ENCODE peak calls at places on chromosomes 1 and 21, in five cellular contexts. K, Q, H, X and D are unnamed samples.

GRCh38 chr1:234545512-234546386 is 64.2 kb downstream of the IRF2BP2 start:
- DNase-seq in Q (no peak), X (no peak), H (peak), K (no peak), D (peak)

GRCh38 chr1:47686731-47687617 is 249.1 kb downstream of the FOXD2 start:
- DNase-seq in Q (no peak), H (peak), K (no peak), X (no peak), D (no peak)

GRCh38 chr1:107739183-107739582 is 225.8 kb downstream of the VAV3 start:
- DNase-seq in K (no peak), X (no peak), H (no peak), Q (no peak), D (no peak)

GRCh38 chr1:216111842-216112241 is 311.4 kb downstream of the USH2A start:
- DNase-seq in H (no peak), Q (no peak), K (no peak), X (no peak), D (no peak)

GRCh38 chr1:27961646-27962221 is 2.0 kb downstream of the XKR8 start:
- DNase-seq in H (no peak), X (no peak), Q (no peak), K (no peak), D (no peak)

GRCh38 chr1:201964266-201964665 is 9.0 kb downstream of the TIMM17A start:
- DNase-seq in Q (no peak), H (no peak), K (no peak), X (peak), D (no peak)

GRCh38 chr1:18945401-18945849 is 11.1 kb downstream of the IFFO2 start:
- DNase-seq in H (peak), K (no peak), X (no peak), Q (no peak), D (peak)

GRCh38 chr1:9849691-9850441 is 26.1 kb upstream of the CLSTN1 start:
- DNase-seq in X (no peak), H (peak), K (no peak), Q (no peak), D (no peak)

GRCh38 chr1:186967659-186968394 is 139.1 kb downstream of the PLA2G4A start:
- DNase-seq in Q (no peak), X (no peak), H (no peak), K (no peak), D (no peak)

GRCh38 chr1:161887724-161888287 is 121.7 kb downstream of the ATF6 start:
- DNase-seq in H (no peak), K (no peak), X (no peak), Q (no peak), D (no peak)

GRCh38 chr1:28139033-28139712 is 37.3 kb downstream of the PTAFR start:
- DNase-seq in Q (no peak), X (no peak), K (no peak), H (no peak), D (no peak)

GRCh38 chr1:205578780-205579571 is 52.8 kb downstream of the ELK4 start:
- DNase-seq in H (no peak), Q (no peak), X (no peak), K (no peak), D (no peak)

GRCh38 chr21:25300632-25301031 is 306.6 kb downstream of the MRPL39 start:
- DNase-seq in X (no peak), Q (no peak), K (no peak), H (no peak), D (no peak)

GRCh38 chr1:217026506-217026905 is 303.3 kb upstream of the ESRRG start:
- DNase-seq in Q (no peak), H (peak), X (no peak), K (no peak), D (peak)

GRCh38 chr1:62508187-62508758 is 71.4 kb downstream of the USP1 start:
- DNase-seq in H (peak), X (peak), Q (no peak), K (no peak), D (peak)

GRCh38 chr1:68010543-68010942 is 39.9 kb downstream of the DIRAS3 start:
- DNase-seq in Q (no peak), K (no peak), X (no peak), H (no peak), D (no peak)

GRCh38 chr1:150162862-150163706 is 13.4 kb downstream of the PLEKHO1 start:
- DNase-seq in X (peak), H (peak), Q (peak), K (no peak), D (peak)

GRCh38 chr1:72915581-72915980 is 633.2 kb upstream of the NEGR1 start:
- DNase-seq in K (no peak), H (no peak), Q (no peak), X (no peak), D (no peak)

GRCh38 chr1:237525102-237525501 is 365.6 kb downstream of the ZP4 start:
- DNase-seq in X (no peak), Q (no peak), K (no peak), H (no peak), D (no peak)

GRCh38 chr1:192573499-192573898 is 2.1 kb upstream of the RGS1 start:
- DNase-seq in K (no peak), X (no peak), H (no peak), Q (no peak), D (no peak)

GRCh38 chr1:227764019-227764391 is 28.8 kb downstream of the SNAP47 start:
- DNase-seq in X (no peak), K (no peak), Q (no peak), H (no peak), D (no peak)

GRCh38 chr21:32666258-32666657 is 54.1 kb upstream of the CFAP298 start:
- DNase-seq in K (no peak), X (no peak), H (no peak), Q (no peak), D (no peak)

GRCh38 chr1:201504179-201504631 is 2.7 kb downstream of the CSRP1 start:
- DNase-seq in K (no peak), X (no peak), H (no peak), Q (no peak), D (no peak)

GRCh38 chr1:67534627-67535065 is 104.4 kb upstream of the SERBP1 start:
- DNase-seq in Q (no peak), X (no peak), H (no peak), K (no peak), D (peak)

GRCh38 chr1:219555802-219556201 is 57.1 kb downstream of the ZC3H11B start:
- DNase-seq in H (peak), K (no peak), Q (no peak), X (peak), D (peak)

GRCh38 chr1:111758373-111758772 is 2.7 kb downstream of the DDX20 start:
- DNase-seq in H (no peak), Q (no peak), X (no peak), K (no peak), D (no peak)

GRCh38 chr1:41380979-41381690 is 19.9 kb downstream of the FOXO6 start:
- DNase-seq in K (peak), H (peak), Q (peak), X (no peak), D (peak)

GRCh38 chr1:70411360-70411844 is 334 bp downstream of the CTH start:
- DNase-seq in Q (no peak), X (no peak), H (no peak), K (no peak), D (no peak)

GRCh38 chr1:214044438-214045214 is 56.9 kb downstream of the PROX1 start:
- DNase-seq in K (no peak), H (no peak), Q (no peak), X (no peak), D (peak)

GRCh38 chr21:31665397-31665796 is 5.9 kb downstream of the SOD1 start:
- DNase-seq in X (no peak), K (no peak), Q (no peak), H (peak), D (no peak)

GRCh38 chr1:213284626-213285025 is 233.6 kb downstream of the RPS6KC1 start:
- DNase-seq in Q (no peak), H (no peak), X (peak), K (no peak), D (no peak)

GRCh38 chr1:173603056-173603591 is at the start of gene SLC9C2:
- DNase-seq in K (no peak), X (no peak), Q (no peak), H (peak), D (peak)

GRCh38 chr21:45260191-45260795 is 27.4 kb downstream of the POFUT2 start:
- DNase-seq in H (no peak), Q (no peak), X (no peak), K (no peak), D (no peak)

GRCh38 chr1:248926401-248927182 is 20.6 kb downstream of the PGBD2 start:
- DNase-seq in X (no peak), K (no peak), Q (no peak), H (no peak), D (no peak)

GRCh38 chr1:31891280-31891679 is 46.9 kb downstream of the PTP4A2 start:
- DNase-seq in X (no peak), H (no peak), K (no peak), Q (peak), D (no peak)